ENCODE peak calls at places on chromosome 10, in eight cellular contexts. N is psoas muscle; M is left kidney; R is activated CD8-positive, alpha-beta memory T cell treated with anti-CD3 and anti-CD28 coated beads, Interleukin-2, amount 50 U/mL, for 4 hours; J is ELR; I is GM03348; O is AG08395; T is stimulated activated CD4-positive, alpha-beta T cell treated with anti-CD3 and anti-CD28 coated beads, TNF-alpha, amount 100 ng/mL, for 24 hours. K is an unnamed sample.

GRCh38 chr10:117549100-117549499 is 6.6 kb downstream of the EMX2 start:
- DNase-seq in N (no peak), M (no peak), R (no peak), J (no peak), I (no peak), O (no peak), T (no peak), K (no peak)

GRCh38 chr10:35331894-35332640 is 4.2 kb upstream of the CCNY start:
- DNase-seq in N (no peak), M (no peak), R (no peak), J (peak), I (peak), O (peak), T (no peak), K (peak)

GRCh38 chr10:23293145-23293724 is 51.4 kb downstream of the C10orf67 start:
- DNase-seq in N (no peak), M (peak), R (no peak), J (peak), I (peak), O (peak), T (peak), K (no peak)

GRCh38 chr10:42482411-42482810 is 156.0 kb downstream of the ZNF33B start:
- DNase-seq in N (no peak), M (no peak), R (no peak), J (peak), I (peak), O (peak), T (no peak), K (peak)

GRCh38 chr10:63713191-63714144 is 192.3 kb downstream of the REEP3 start:
- DNase-seq in N (peak), M (peak), R (no peak), J (peak), I (peak), O (no peak), T (no peak), K (no peak)

GRCh38 chr10:121440461-121440860 is 157.8 kb downstream of the FGFR2 start:
- DNase-seq in N (no peak), M (no peak), R (no peak), J (no peak), I (no peak), O (no peak), T (no peak), K (no peak)

GRCh38 chr10:130914377-130914776 is 397.1 kb downstream of the TCERG1L start:
- DNase-seq in N (no peak), M (no peak), R (no peak), J (no peak), I (no peak), O (no peak), T (no peak), K (no peak)

GRCh38 chr10:32061440-32061839 is 5.2 kb upstream of the KIF5B start:
- DNase-seq in N (no peak), M (no peak), R (no peak), J (no peak), I (no peak), O (no peak), T (no peak), K (no peak)

GRCh38 chr10:66167816-66168215 is 758.0 kb upstream of the LRRTM3 start:
- DNase-seq in N (no peak), M (no peak), R (no peak), J (peak), I (no peak), O (no peak), T (no peak), K (no peak)

GRCh38 chr10:71319042-71319799 is at the start of gene SLC29A3:
- DNase-seq in N (peak), M (peak), R (peak), J (peak), I (peak), O (peak), T (peak), K (peak)

GRCh38 chr10:79299397-79300370 is 47.6 kb upstream of the PPIF start:
- DNase-seq in N (peak), M (no peak), R (no peak), J (peak), I (peak), O (peak), T (no peak), K (peak)

GRCh38 chr10:49627031-49627430 is 13.2 kb downstream of the CHAT start:
- DNase-seq in N (no peak), M (no peak), R (no peak), J (no peak), I (no peak), O (no peak), T (no peak), K (no peak)

GRCh38 chr10:50937230-50937907 is 51.9 kb upstream of the A1CF start:
- DNase-seq in N (no peak), M (peak), R (no peak), J (peak), I (peak), O (peak), T (no peak), K (peak)

GRCh38 chr10:17669185-17669872 is 25.4 kb downstream of the STAM start:
- DNase-seq in N (no peak), M (no peak), R (peak), J (no peak), I (no peak), O (no peak), T (no peak), K (no peak)

GRCh38 chr10:6748981-6749630 is 169.0 kb upstream of the PRKCQ start:
- DNase-seq in N (no peak), M (peak), R (no peak), J (peak), I (peak), O (peak), T (no peak), K (peak)

GRCh38 chr10:125136087-125136486 is 24.3 kb downstream of the CTBP2 start:
- DNase-seq in N (no peak), M (no peak), R (no peak), J (no peak), I (no peak), O (no peak), T (no peak), K (no peak)

GRCh38 chr10:36759111-36759805 is 366.1 kb upstream of the ANKRD30A start:
- DNase-seq in N (no peak), M (peak), R (no peak), J (peak), I (peak), O (peak), T (no peak), K (peak)

GRCh38 chr10:109978481-109978880 is 29.3 kb upstream of the ADD3 start:
- DNase-seq in N (peak), M (no peak), R (peak), J (peak), I (peak), O (peak), T (peak), K (peak)

GRCh38 chr10:100158044-100158805 is 27.6 kb downstream of the ERLIN1 start:
- DNase-seq in N (no peak), M (no peak), R (no peak), J (no peak), I (no peak), O (no peak), T (no peak), K (no peak)

GRCh38 chr10:57983226-57983870 is 284.3 kb downstream of the IPMK start:
- DNase-seq in N (no peak), M (no peak), R (no peak), J (peak), I (no peak), O (no peak), T (no peak), K (no peak)

GRCh38 chr10:103804866-103805265 is 50.5 kb downstream of the SH3PXD2A start:
- DNase-seq in N (no peak), M (peak), R (no peak), J (no peak), I (no peak), O (no peak), T (no peak), K (no peak)

GRCh38 chr10:47045331-47045861 is 134.2 kb downstream of the PTPN20 start:
- DNase-seq in N (peak), M (no peak), R (no peak), J (no peak), I (no peak), O (no peak), T (no peak), K (no peak)

GRCh38 chr10:10418397-10418796 is 599.3 kb upstream of the CELF2 start:
- DNase-seq in N (no peak), M (no peak), R (no peak), J (no peak), I (no peak), O (no peak), T (no peak), K (no peak)

GRCh38 chr10:13056461-13057077 is 43.4 kb upstream of the OPTN start:
- DNase-seq in N (no peak), M (peak), R (no peak), J (peak), I (peak), O (peak), T (no peak), K (peak)

GRCh38 chr10:110410329-110411046 is 87.2 kb upstream of the DUSP5 start:
- DNase-seq in N (peak), M (no peak), R (no peak), J (peak), I (peak), O (peak), T (no peak), K (peak)

GRCh38 chr10:18565006-18565405 is 86.4 kb downstream of the NSUN6 start:
- DNase-seq in N (no peak), M (no peak), R (no peak), J (no peak), I (no peak), O (no peak), T (no peak), K (no peak)

GRCh38 chr10:14423111-14423744 is 92.5 kb upstream of the FRMD4A start:
- DNase-seq in N (no peak), M (no peak), R (no peak), J (no peak), I (no peak), O (no peak), T (no peak), K (no peak)

GRCh38 chr10:119871881-119872609 is 598 bp downstream of the MCMBP start:
- DNase-seq in N (peak), M (peak), R (peak), J (peak), I (peak), O (peak), T (peak), K (peak)

GRCh38 chr10:70902659-70903261 is 14.4 kb upstream of the PCBD1 start:
- DNase-seq in N (no peak), M (no peak), R (no peak), J (peak), I (no peak), O (no peak), T (no peak), K (no peak)

GRCh38 chr10:114654829-114655575 is 3.1 kb downstream of the ABLIM1 start:
- DNase-seq in N (no peak), M (no peak), R (no peak), J (no peak), I (no peak), O (no peak), T (no peak), K (no peak)

GRCh38 chr10:129958118-129958685 is 5.9 kb downstream of the EBF3 start:
- DNase-seq in N (no peak), M (peak), R (no peak), J (no peak), I (no peak), O (no peak), T (no peak), K (no peak)

GRCh38 chr10:70271996-70272924 is 11.5 kb downstream of the NPFFR1 start:
- DNase-seq in N (no peak), M (no peak), R (no peak), J (no peak), I (no peak), O (no peak), T (no peak), K (peak)

GRCh38 chr10:76624470-76624869 is 1013.1 kb downstream of the KCNMA1 start:
- DNase-seq in N (no peak), M (no peak), R (no peak), J (no peak), I (no peak), O (no peak), T (no peak), K (no peak)

GRCh38 chr10:91540714-91541113 is 92.2 kb downstream of the PPP1R3C start:
- DNase-seq in N (no peak), M (no peak), R (no peak), J (peak), I (no peak), O (peak), T (no peak), K (peak)

GRCh38 chr10:132908621-132909295 is 33.6 kb downstream of the CFAP46 start:
- DNase-seq in N (no peak), M (no peak), R (peak), J (no peak), I (no peak), O (no peak), T (no peak), K (no peak)

GRCh38 chr10:131996508-131997365 is 15.0 kb upstream of the BNIP3 start:
- DNase-seq in N (peak), M (no peak), R (no peak), J (no peak), I (no peak), O (no peak), T (no peak), K (no peak)

GRCh38 chr10:14366760-14367159 is 36.0 kb upstream of the FRMD4A start:
- DNase-seq in N (no peak), M (no peak), R (no peak), J (no peak), I (peak), O (peak), T (no peak), K (peak)